ENCODE peak calls at places on chromosome 2, in ten cellular contexts. H is suprapubic skin; G is tibial nerve; Y is left lung; I is naive thymus-derived CD4-positive, alpha-beta T cell; U is heart right ventricle; B is mesendoderm; K is psoas muscle; L is CD4-positive, CD25-positive, alpha-beta regulatory T cell; E is OCI-LY7. O is an unnamed sample.
A peak's percentile ranks its signal among the peaks of the same experiment; 100 is the strongest.

GRCh38 chr2:217947341-217948316 is 55.2 kb downstream of the TNS1 start:
- DNase-seq in H (peak; percentile 46), L (no peak), I (no peak), E (no peak), U (no peak), K (no peak), Y (no peak), G (no peak), B (peak; percentile 85), O (no peak)

GRCh38 chr2:3377279-3377611 is 373 bp downstream of the EIPR1 start:
- DNase-seq in H (no peak), B (peak; percentile 59), E (peak; percentile 56), Y (no peak), G (no peak), I (no peak), U (peak; percentile 10), L (no peak), K (no peak), O (peak; percentile 11)

GRCh38 chr2:203804766-203805484 is 62.6 kb upstream of the CTLA4 start:
- DNase-seq in H (no peak), B (no peak), K (no peak), I (no peak), Y (no peak), G (no peak), U (no peak), L (no peak), E (no peak), O (no peak)

GRCh38 chr2:216161967-216162366 is 52.8 kb downstream of the XRCC5 start:
- DNase-seq in L (no peak), Y (no peak), I (no peak), H (no peak), U (no peak), K (no peak), E (no peak), B (no peak), G (no peak), O (no peak)

GRCh38 chr2:40450066-40450841 is 1.6 kb downstream of the SLC8A1 start:
- DNase-seq in L (no peak), U (no peak), I (no peak), K (no peak), Y (peak; percentile 73), G (no peak), B (peak; percentile 7), E (peak; percentile 38), H (no peak), O (peak; percentile 33)

GRCh38 chr2:84486436-84487115 is 27.5 kb upstream of the SUCLG1 start:
- DNase-seq in Y (no peak), L (no peak), B (no peak), U (no peak), K (no peak), E (no peak), H (no peak), G (no peak), I (no peak), O (no peak)

GRCh38 chr2:157447031-157447430 is 3.1 kb upstream of the CYTIP start:
- DNase-seq in H (no peak), B (no peak), E (no peak), U (no peak), G (no peak), Y (no peak), K (no peak), I (no peak), L (no peak), O (no peak)

GRCh38 chr2:144553379-144553778 is 33.5 kb upstream of the ZEB2 start:
- DNase-seq in G (no peak), L (no peak), B (peak; percentile 2), K (no peak), H (no peak), Y (no peak), I (no peak), E (no peak), U (no peak), O (no peak)

GRCh38 chr2:218406949-218407703 is 7.5 kb downstream of the CTDSP1 start:
- DNase-seq in G (peak; percentile 69), U (peak; percentile 48), K (peak; percentile 83), E (no peak), L (peak; percentile 50), Y (no peak), H (peak; percentile 87), B (no peak), I (peak; percentile 75), O (no peak)

GRCh38 chr2:46381263-46381849 is 84.1 kb downstream of the EPAS1 start:
- DNase-seq in K (no peak), L (no peak), H (no peak), B (no peak), U (no peak), E (no peak), G (no peak), I (no peak), Y (no peak), O (no peak)

GRCh38 chr2:172811027-172811426 is 75.4 kb downstream of the RAPGEF4 start:
- DNase-seq in Y (no peak), U (no peak), H (no peak), I (peak; percentile 23), G (no peak), B (no peak), L (no peak), K (no peak), E (no peak), O (peak; percentile 91)

GRCh38 chr2:212683346-212683745 is 144.7 kb upstream of the ERBB4 start:
- DNase-seq in G (no peak), K (no peak), E (no peak), Y (no peak), L (no peak), U (no peak), B (no peak), H (no peak), I (no peak), O (no peak)

GRCh38 chr2:96763511-96764252 is 3.0 kb downstream of the CNNM4 start:
- DNase-seq in G (no peak), I (no peak), L (no peak), E (peak; percentile 55), Y (no peak), H (no peak), B (peak; percentile 60), K (no peak), U (no peak), O (no peak)

GRCh38 chr2:224775638-224776037 is 59.5 kb upstream of the CCDC195 start:
- DNase-seq in K (no peak), H (no peak), U (no peak), B (no peak), I (no peak), L (no peak), Y (no peak), G (no peak), E (no peak), O (no peak)

GRCh38 chr2:117553448-117553847 is 261.0 kb upstream of the DDX18 start:
- DNase-seq in Y (no peak), I (no peak), K (no peak), B (no peak), H (no peak), U (no peak), G (no peak), L (no peak), E (no peak), O (no peak)

GRCh38 chr2:85852979-85853498 is 35.8 kb downstream of the ST3GAL5 start:
- DNase-seq in I (peak; percentile 75), E (peak; percentile 25), K (no peak), U (peak; percentile 33), L (peak; percentile 73), H (no peak), B (no peak), Y (no peak), G (peak; percentile 44), O (no peak)

GRCh38 chr2:72142743-72143440 is 4.8 kb downstream of the CYP26B1 start:
- DNase-seq in L (no peak), K (peak; percentile 88), G (peak; percentile 64), Y (peak; percentile 82), I (no peak), E (no peak), B (peak; percentile 60), U (peak; percentile 71), H (peak; percentile 87), O (no peak)

GRCh38 chr2:8522682-8523081 is 159.2 kb upstream of the ID2 start:
- DNase-seq in H (no peak), K (no peak), U (no peak), E (peak; percentile 80), Y (no peak), G (no peak), B (no peak), I (no peak), L (no peak), O (peak; percentile 80)
- H3K4me1 ChIP-seq in H (peaks cover 48% of the 10 kb centered on the region), K (peaks cover 6% of the 10 kb centered on the region), U (peaks cover 19% of the 10 kb centered on the region), E (peaks cover 100% of the 10 kb centered on the region), Y (peaks cover 11% of the 10 kb centered on the region), G (no peaks in the 10 kb centered on the region), B (peaks cover 4% of the 10 kb centered on the region), I (peaks cover 58% of the 10 kb centered on the region), L (peaks cover 12% of the 10 kb centered on the region), O (peaks cover 61% of the 10 kb centered on the region)

GRCh38 chr2:152403395-152403794 is 68.4 kb downstream of the FMNL2 start:
- DNase-seq in G (no peak), E (no peak), Y (no peak), L (no peak), B (no peak), I (no peak), K (no peak), H (no peak), U (no peak), O (no peak)
- H3K27ac ChIP-seq in G (peak overlapping the region; percentile 16), E (no peak overlapping the region), Y (no peak overlapping the region), L (no peak overlapping the region), B (no peak overlapping the region), I (no peak overlapping the region), K (peak overlapping the region; percentile 63), H (no peak overlapping the region), U (peak overlapping the region; percentile 45), O (no peak overlapping the region)

DNA sequence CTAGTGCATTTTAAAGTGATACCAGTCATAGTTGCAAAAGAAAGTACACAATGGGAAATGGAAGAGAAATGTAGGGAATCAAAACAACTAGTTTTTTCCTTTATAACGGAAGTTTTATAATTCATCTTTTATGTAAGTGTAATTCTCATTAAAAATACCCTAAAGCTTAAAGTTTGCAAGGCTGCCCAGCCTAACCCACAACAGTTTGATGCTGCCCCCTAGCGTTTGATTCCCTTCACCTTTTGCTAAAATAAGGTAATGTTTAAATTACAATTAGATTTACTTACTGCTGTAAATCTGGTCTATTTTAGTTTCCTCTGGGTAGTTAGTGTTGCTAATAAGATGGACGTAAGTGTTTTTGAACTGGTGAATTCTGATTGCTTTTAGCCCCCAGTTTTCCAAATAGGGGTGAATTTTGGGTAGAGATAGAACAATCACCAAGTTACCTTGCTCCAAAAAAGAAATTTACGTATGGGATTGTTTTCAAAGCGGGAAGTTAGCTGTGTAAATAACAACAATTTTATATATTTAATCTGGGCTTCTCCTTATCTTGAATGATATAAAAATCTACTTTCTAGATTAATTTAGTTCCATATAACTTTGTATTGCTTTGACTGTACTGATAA is 3.4 kb downstream of the SLC39A10 start:
- DNase-seq in L (peak; percentile 82), E (peak; percentile 85), I (peak; percentile 78), U (peak; percentile 81), K (no peak), H (peak; percentile 74), Y (no peak), G (peak; percentile 95), B (peak; percentile 71), O (peak; percentile 72)
- H3K4me3 ChIP-seq in L (peak overlapping the region; percentile 96), E (peak overlapping the region; percentile 93), I (peak overlapping the region; percentile 81), U (no peak overlapping the region), K (peak overlapping the region; percentile 92), H (no peak overlapping the region), Y (peak overlapping the region; percentile 84), G (no peak overlapping the region), B (no peak overlapping the region), O (no peak overlapping the region)

DNA sequence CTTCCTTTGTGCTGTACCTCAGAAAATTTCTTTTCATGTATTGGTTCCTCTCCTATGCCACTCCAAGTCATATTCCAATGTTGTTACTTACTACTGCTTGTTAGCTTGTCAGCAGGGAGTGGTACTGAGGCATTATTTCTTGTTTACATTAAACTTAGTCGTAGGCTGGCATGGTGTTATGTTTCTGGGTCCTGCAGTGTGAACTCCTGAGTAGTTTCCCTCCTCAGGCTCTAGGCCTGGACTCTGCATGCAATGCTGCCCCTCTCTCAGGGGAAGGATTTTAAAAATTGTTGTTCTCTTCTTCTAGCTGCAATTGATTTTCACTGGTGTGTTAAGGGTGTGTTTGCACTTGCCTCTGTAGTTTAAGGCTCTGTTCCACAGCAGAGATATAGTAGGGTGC is 671.6 kb downstream of the PLCL1 start:
- DNase-seq in K (no peak), B (no peak), I (no peak), E (no peak), Y (no peak), U (no peak), H (no peak), L (no peak), G (no peak), O (no peak)
- H3K4me1 ChIP-seq in K (no peaks in the 10 kb centered on the region), B (no peaks in the 10 kb centered on the region), I (no peaks in the 10 kb centered on the region), E (no peaks in the 10 kb centered on the region), Y (no peaks in the 10 kb centered on the region), U (no peaks in the 10 kb centered on the region), H (no peaks in the 10 kb centered on the region), L (no peaks in the 10 kb centered on the region), G (no peaks in the 10 kb centered on the region), O (no peaks in the 10 kb centered on the region)